ENCODE peak calls at places on chromosomes 2 and 18, in five cellular contexts. U, O, T, B and E are unnamed samples.
A peak's percentile ranks its signal among the peaks of the same experiment; 100 is the strongest.

GRCh38 chr2:96369186-96369585 is 33.6 kb downstream of the NCAPH start:
- DNase-seq in O (no peak), T (no peak), U (no peak), B (no peak), E (no peak)

GRCh38 chr2:67057901-67058703 is 339.0 kb upstream of the ETAA1 start:
- DNase-seq in T (no peak), O (no peak), B (no peak), U (no peak), E (peak; percentile 55)

GRCh38 chr2:133627741-133628140 is 59.5 kb upstream of the NCKAP5 start:
- DNase-seq in T (no peak), B (no peak), O (no peak), U (no peak), E (no peak)

GRCh38 chr2:67854798-67855197 is 208.0 kb downstream of the C1D start:
- DNase-seq in U (no peak), O (no peak), B (no peak), T (no peak), E (no peak)

GRCh38 chr18:911025-911424 is 6.4 kb downstream of the ADCYAP1 start:
- DNase-seq in O (no peak), U (no peak), T (no peak), B (no peak), E (no peak)

GRCh38 chr2:237662671-237663093 is 35.3 kb downstream of the LRRFIP1 start:
- DNase-seq in B (no peak), U (no peak), T (peak; percentile 84), O (no peak), E (peak; percentile 86)

GRCh38 chr2:30208453-30208852 is 22.9 kb upstream of the LBH start:
- DNase-seq in U (no peak), B (no peak), T (peak; percentile 46), O (no peak), E (peak; percentile 68)

GRCh38 chr2:33111002-33111446 is 164.3 kb downstream of the LTBP1 start:
- DNase-seq in U (no peak), B (no peak), T (no peak), O (no peak), E (no peak)

GRCh38 chr18:67219821-67220220 is 296.7 kb downstream of the DSEL start:
- DNase-seq in O (no peak), T (no peak), B (no peak), U (no peak), E (no peak)

GRCh38 chr2:174902491-174903242 is 102.5 kb downstream of the CHN1 start:
- DNase-seq in B (no peak), U (no peak), O (no peak), T (no peak), E (no peak)

GRCh38 chr18:27363918-27364317 is 178.8 kb upstream of the CHST9 start:
- DNase-seq in T (no peak), O (no peak), U (no peak), B (no peak), E (peak; percentile 19)

GRCh38 chr2:195672674-195673073 is 15.6 kb downstream of the SLC39A10 start:
- DNase-seq in O (no peak), T (no peak), B (no peak), U (no peak), E (no peak)

GRCh38 chr18:67525328-67526110 is 9.0 kb upstream of the DSEL start:
- DNase-seq in O (no peak), B (no peak), U (no peak), T (peak; percentile 13), E (no peak)

GRCh38 chr2:237122214-237122666 is 36.6 kb downstream of the COPS8 start:
- DNase-seq in B (peak; percentile 38), T (peak; percentile 65), O (peak; percentile 24), U (no peak), E (peak; percentile 38)

GRCh38 chr2:106886916-106887758 is 1.2 kb upstream of the ST6GAL2 start:
- DNase-seq in T (peak; percentile 15), O (peak; percentile 1), B (no peak), U (no peak), E (no peak)